ENCODE peak calls at places on chromosome 5, in eight cellular contexts. O is tibial nerve, U is A549, Y is IMR-90, P is prostate gland, N is heart left ventricle, J is spleen, I is body of pancreas. B is an unnamed sample. For H3K9me3, the result is how much of the 10 kb centered on the place peaks cover.

GRCh38 chr5:73300520-73301207 is 127.7 kb downstream of the TMEM174 start:
- DNase-seq in O (no peak), U (no peak), Y (no peak), P (no peak), N (no peak), J (no peak), I (no peak), B (no peak)

GRCh38 chr5:29161897-29162296 is 2031.6 kb upstream of the CDH6 start:
- DNase-seq in O (no peak), U (no peak), Y (no peak), P (no peak), N (no peak), J (no peak), I (no peak), B (no peak)

GRCh38 chr5:87151547-87151946 is 116.1 kb upstream of the RASA1 start:
- DNase-seq in O (no peak), U (no peak), Y (peak), P (no peak), N (no peak), J (no peak), I (no peak), B (no peak)

GRCh38 chr5:113190347-113190746 is 213.7 kb downstream of the DCP2 start:
- DNase-seq in O (no peak), U (no peak), Y (peak), P (no peak), N (no peak), J (no peak), I (no peak), B (no peak)

GRCh38 chr5:129078660-129079059 is 15.9 kb upstream of the ISOC1 start:
- DNase-seq in O (no peak), U (no peak), Y (no peak), P (no peak), N (no peak), J (no peak), I (no peak), B (no peak)

GRCh38 chr5:60287174-60287771 is 393.7 kb upstream of the PDE4D start:
- DNase-seq in O (no peak), U (peak), Y (peak), P (no peak), N (no peak), J (no peak), I (peak), B (no peak)

GRCh38 chr5:157233515-157233914 is 32.4 kb upstream of the CYFIP2 start:
- DNase-seq in O (no peak), U (no peak), Y (no peak), P (no peak), N (no peak), J (no peak), I (no peak), B (no peak)

GRCh38 chr5:158758666-158759065 is 341.1 kb downstream of the EBF1 start:
- DNase-seq in O (no peak), U (no peak), Y (peak), P (no peak), N (no peak), J (no peak), I (no peak), B (no peak)

GRCh38 chr5:83526289-83526688 is 54.7 kb downstream of the VCAN start:
- DNase-seq in O (no peak), U (no peak), Y (no peak), P (no peak), N (no peak), J (no peak), I (no peak), B (no peak)

GRCh38 chr5:151408633-151409243 is 38.7 kb upstream of the SLC36A1 start:
- DNase-seq in O (no peak), U (no peak), Y (no peak), P (no peak), N (no peak), J (no peak), I (no peak), B (no peak)

GRCh38 chr5:83470920-83471404 is 582 bp upstream of the VCAN start:
- DNase-seq in O (no peak), U (no peak), Y (no peak), P (no peak), N (no peak), J (no peak), I (no peak), B (no peak)

GRCh38 chr5:150148408-150148927 is 7.2 kb downstream of the PDGFRB start:
- DNase-seq in O (no peak), U (no peak), Y (peak), P (no peak), N (no peak), J (no peak), I (no peak), B (no peak)

GRCh38 chr5:135208555-135209494 is 174.8 kb upstream of the PITX1 start:
- DNase-seq in O (no peak), U (peak), Y (peak), P (no peak), N (no peak), J (peak), I (no peak), B (no peak)

GRCh38 chr5:146947181-146947941 is 68.8 kb upstream of the PPP2R2B start:
- DNase-seq in O (no peak), U (peak), Y (peak), P (no peak), N (no peak), J (no peak), I (peak), B (no peak)

GRCh38 chr5:150587016-150587415 is 53.4 kb upstream of the SYNPO start:
- DNase-seq in O (no peak), U (no peak), Y (no peak), P (no peak), N (no peak), J (no peak), I (no peak), B (no peak)

GRCh38 chr5:1641041-1641440 is 117.3 kb upstream of the LPCAT1 start:
- DNase-seq in O (no peak), U (no peak), Y (no peak), P (no peak), N (no peak), J (peak), I (no peak), B (no peak)

GRCh38 chr5:149024477-149024876 is 38.4 kb downstream of the SH3TC2 start:
- DNase-seq in O (no peak), U (no peak), Y (peak), P (no peak), N (no peak), J (no peak), I (no peak), B (no peak)

GRCh38 chr5:116622375-116623075 is 47.9 kb upstream of the SEMA6A start:
- DNase-seq in O (no peak), U (no peak), Y (no peak), P (no peak), N (no peak), J (no peak), I (no peak), B (no peak)

GRCh38 chr5:159262472-159262858 is 625 bp upstream of the UBLCP1 start:
- DNase-seq in O (no peak), U (peak), Y (peak), P (no peak), N (no peak), J (no peak), I (no peak), B (no peak)

GRCh38 chr5:177478711-177479646 is 5.5 kb upstream of the DBN1 start:
- DNase-seq in O (peak), U (no peak), Y (peak), P (peak), N (peak), J (peak), I (peak), B (peak)

GRCh38 chr5:51382759-51383493 is at the start of gene ISL1:
- DNase-seq in O (no peak), U (peak), Y (peak), P (peak), N (no peak), J (no peak), I (peak), B (peak)

GRCh38 chr5:128052764-128053163 is 30.8 kb upstream of the SLC12A2 start:
- DNase-seq in O (no peak), U (no peak), Y (peak), P (no peak), N (no peak), J (no peak), I (no peak), B (no peak)

GRCh38 chr5:35878079-35878478 is 21.4 kb downstream of the IL7R start:
- DNase-seq in O (no peak), U (no peak), Y (no peak), P (no peak), N (no peak), J (no peak), I (no peak), B (no peak)

GRCh38 chr5:81022688-81023084 is 62.5 kb downstream of the RASGRF2 start:
- DNase-seq in O (no peak), U (no peak), Y (no peak), P (no peak), N (no peak), J (no peak), I (no peak), B (no peak)

GRCh38 chr5:3197699-3198098 is 397.9 kb upstream of the IRX1 start:
- DNase-seq in O (no peak), U (no peak), Y (no peak), P (no peak), N (no peak), J (no peak), I (no peak), B (no peak)
- H3K9me3 ChIP-seq in O (under half), U (under half), Y (under half), P (under half), N (under half), J (under half), I (under half), B (under half)

DNA sequence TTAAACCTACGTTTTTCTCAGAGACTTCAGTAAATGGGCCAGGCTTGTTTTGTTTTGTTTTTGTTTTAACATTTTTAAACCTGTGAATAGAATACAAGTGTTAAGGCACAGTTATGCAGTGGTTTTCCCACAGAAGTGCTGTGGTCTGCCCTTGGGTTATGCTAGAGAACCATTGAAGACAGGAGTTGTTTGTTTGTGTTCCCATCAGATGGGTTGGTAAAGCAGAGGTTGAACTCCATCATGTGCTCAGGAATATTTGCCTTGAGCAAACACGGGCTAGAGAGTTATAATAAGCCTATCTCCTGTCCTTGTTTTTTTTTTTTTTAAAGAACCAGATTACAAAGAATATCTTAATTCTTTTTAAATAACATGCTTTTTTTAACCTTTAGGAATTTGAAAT is 28.5 kb downstream of the RHOBTB3 start:
- DNase-seq in O (no peak), U (no peak), Y (peak), P (peak), N (no peak), J (no peak), I (peak), B (no peak)
- TF ChIP-seq POLR2A in O (no peak), U (no peak), Y (no peak), P (no peak), N (no peak), J (no peak), I (no peak), B (no peak)

DNA sequence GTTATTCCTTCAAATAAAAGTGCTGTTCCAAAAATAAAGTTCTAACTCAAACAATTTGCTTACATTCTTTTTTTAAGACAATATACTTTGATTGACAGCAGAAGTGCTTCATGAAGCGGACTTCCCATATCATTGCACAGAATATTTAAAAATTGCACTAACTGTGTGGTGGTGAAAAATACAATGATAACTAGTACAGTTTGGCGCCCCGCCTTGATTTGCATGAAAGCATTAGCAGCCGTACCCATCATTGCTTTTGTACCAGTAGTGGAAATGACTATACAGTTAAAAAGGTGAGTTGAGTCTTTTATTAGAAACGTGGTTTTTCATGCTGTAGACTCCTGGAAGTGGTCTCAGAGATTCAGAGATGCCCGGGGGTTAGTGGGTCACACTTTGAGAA is 69.5 kb upstream of the MAP3K1 start:
- DNase-seq in O (no peak), U (no peak), Y (no peak), P (no peak), N (no peak), J (no peak), I (no peak), B (no peak)
- H3K9me3 ChIP-seq in O (under half), U (under half), Y (under half), P (under half), N (under half), J (under half), I (under half), B (under half)

DNA sequence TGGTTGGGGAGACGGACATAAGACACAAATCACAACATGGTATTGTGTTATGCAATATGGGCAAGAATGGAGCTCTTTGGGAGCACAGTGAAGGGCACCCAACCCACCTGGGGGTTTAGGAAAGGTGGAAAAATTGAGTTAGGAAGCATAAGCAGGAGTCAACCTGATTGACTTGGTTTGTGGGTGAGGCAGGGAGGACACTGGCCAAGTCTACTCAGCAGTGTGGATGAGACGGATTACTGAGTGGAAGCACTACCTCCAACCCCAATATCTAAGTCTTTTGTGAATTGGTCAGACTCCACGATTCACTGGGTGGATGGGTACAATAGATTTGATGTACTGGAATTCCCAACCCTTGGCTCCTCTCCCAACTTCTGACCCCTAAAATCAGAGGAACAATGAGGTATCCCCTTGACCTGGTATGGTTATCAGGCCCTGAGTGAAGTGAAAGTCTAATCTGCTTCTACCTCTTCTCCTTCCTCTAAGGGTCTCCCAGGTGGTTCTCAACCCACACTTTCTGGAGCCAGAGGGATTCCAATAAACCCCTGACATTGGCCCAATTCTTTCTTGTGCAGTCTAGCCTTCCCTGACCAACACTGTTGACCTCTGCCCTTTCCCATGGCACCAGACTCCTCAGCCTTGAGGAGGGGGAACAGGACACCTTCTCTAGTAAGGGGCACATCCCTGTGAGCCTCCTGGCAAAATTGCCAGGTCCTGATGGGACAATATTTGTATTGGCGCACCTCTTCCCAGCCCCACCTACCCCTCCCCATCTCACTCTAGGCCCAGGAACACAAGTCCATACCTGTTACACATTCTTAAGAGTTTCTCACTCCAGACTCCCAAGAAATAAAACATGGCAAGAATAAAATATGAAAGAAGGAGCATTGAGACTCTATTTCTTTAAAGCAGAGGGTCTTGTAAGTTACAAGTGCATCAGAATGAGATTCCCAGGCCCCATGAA is 5.3 kb downstream of the EGR1 start:
- DNase-seq in O (no peak), U (no peak), Y (no peak), P (no peak), N (no peak), J (no peak), I (peak), B (no peak)
- TF ChIP-seq POLR2A in O (no peak), U (no peak), Y (no peak), P (no peak), N (no peak), J (no peak), I (no peak), B (no peak)

DNA sequence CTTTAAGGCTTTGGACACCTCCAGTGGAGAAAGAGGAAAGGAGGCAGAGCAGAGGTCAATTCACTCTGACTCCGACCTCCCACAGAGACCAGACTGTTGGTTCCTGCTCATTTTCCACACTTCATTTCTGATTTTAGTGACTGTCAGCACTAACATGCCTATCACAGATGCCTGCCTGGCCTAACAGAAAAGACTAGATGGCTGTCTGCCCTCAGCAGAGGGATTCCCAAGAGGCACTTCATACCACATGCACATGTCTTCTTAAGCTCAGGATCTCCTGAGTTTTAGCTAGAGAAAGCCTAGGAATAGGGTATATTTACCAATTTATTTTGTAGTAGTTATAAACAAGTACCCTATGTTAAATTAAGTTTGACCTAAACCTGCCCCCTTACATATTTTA is 336.0 kb downstream of the ENC1 start:
- DNase-seq in O (no peak), U (no peak), Y (no peak), P (no peak), N (no peak), J (no peak), I (no peak), B (no peak)
- H3K9me3 ChIP-seq in O (under half), U (under half), Y (under half), P (under half), N (under half), J (under half), I (under half), B (under half)

B was measured in gastrocnemius medialis.